ENCODE peak calls at places on chromosomes 1 and 21, in nine cellular contexts. K is psoas muscle, R is Right ventricle myocardium superior, O is NCI-H1092 treated with DMSO at 0.1 percent for 48 hours, H is IMR-90, T is NCI-H1417, Y is GM19239, C is midbrain, P is fibroblast of mammary gland. Q is an unnamed sample.

GRCh38 chr1:17561561-17561985 is 22.1 kb downstream of the ARHGEF10L start:
- DNase-seq in K (no peak), R (no peak), O (no peak), H (no peak), T (no peak), Y (no peak), C (no peak), P (peak), Q (peak)

GRCh38 chr1:53121319-53122172 is 20.9 kb downstream of the SLC1A7 start:
- DNase-seq in K (peak), R (peak), O (peak), H (peak), T (peak), Y (no peak), C (no peak), P (peak), Q (peak)

GRCh38 chr1:65255088-65256050 is 54.0 kb upstream of the DNAJC6 start:
- DNase-seq in K (no peak), R (no peak), O (peak), H (no peak), T (peak), Y (no peak), C (peak), P (no peak), Q (peak)

GRCh38 chr1:166947398-166948043 is 27.8 kb downstream of the ILDR2 start:
- DNase-seq in K (peak), R (peak), O (peak), H (peak), T (peak), Y (peak), C (peak), P (peak), Q (peak)

GRCh38 chr1:99849744-99850457 is at the start of gene AGL:
- DNase-seq in K (peak), R (peak), O (peak), H (peak), T (peak), Y (peak), C (peak), P (peak), Q (peak)

GRCh38 chr1:221093903-221094865 is 214.9 kb downstream of the HLX start:
- DNase-seq in K (no peak), R (no peak), O (no peak), H (no peak), T (no peak), Y (no peak), C (no peak), P (no peak), Q (no peak)

GRCh38 chr1:171583581-171584194 is 38.4 kb upstream of the MYOCOS start:
- DNase-seq in K (no peak), R (no peak), O (no peak), H (peak), T (no peak), Y (no peak), C (no peak), P (peak), Q (no peak)

GRCh38 chr1:59076612-59077011 is 220.3 kb upstream of the FGGY start:
- DNase-seq in K (no peak), R (no peak), O (peak), H (peak), T (no peak), Y (no peak), C (no peak), P (peak), Q (no peak)

GRCh38 chr1:178271471-178271870 is 177.6 kb downstream of the RASAL2 start:
- DNase-seq in K (no peak), R (no peak), O (no peak), H (no peak), T (no peak), Y (no peak), C (no peak), P (no peak), Q (no peak)

GRCh38 chr1:179298952-179299351 is 5.4 kb downstream of the SOAT1 start:
- DNase-seq in K (no peak), R (no peak), O (no peak), H (no peak), T (no peak), Y (no peak), C (no peak), P (no peak), Q (no peak)

GRCh38 chr1:164767257-164768044 is 208.5 kb downstream of the PBX1 start:
- DNase-seq in K (no peak), R (no peak), O (no peak), H (peak), T (no peak), Y (no peak), C (no peak), P (peak), Q (no peak)

GRCh38 chr1:209642817-209643216 is 9.4 kb downstream of the LAMB3 start:
- DNase-seq in K (no peak), R (no peak), O (no peak), H (no peak), T (no peak), Y (no peak), C (no peak), P (no peak), Q (no peak)

GRCh38 chr1:64114012-64114525 is 89.4 kb upstream of the UBE2U start:
- DNase-seq in K (no peak), R (no peak), O (no peak), H (no peak), T (no peak), Y (no peak), C (no peak), P (no peak), Q (no peak)

GRCh38 chr1:1122078-1122811 is 6.4 kb upstream of the C1orf159 start:
- DNase-seq in K (peak), R (peak), O (no peak), H (peak), T (peak), Y (peak), C (peak), P (peak), Q (peak)

GRCh38 chr1:90718411-90719320 is 1.6 kb upstream of the BARHL2 start:
- DNase-seq in K (no peak), R (no peak), O (peak), H (no peak), T (peak), Y (no peak), C (no peak), P (no peak), Q (no peak)

GRCh38 chr1:191648939-191649338 is 509.3 kb upstream of the RGS18 start:
- DNase-seq in K (no peak), R (no peak), O (no peak), H (no peak), T (no peak), Y (no peak), C (no peak), P (no peak), Q (no peak)

GRCh38 chr1:182185822-182186756 is 124.6 kb upstream of the ZNF648 start:
- DNase-seq in K (no peak), R (no peak), O (no peak), H (peak), T (peak), Y (no peak), C (no peak), P (peak), Q (no peak)

GRCh38 chr1:203522237-203522636 is 28.3 kb downstream of the OPTC start:
- DNase-seq in K (no peak), R (no peak), O (peak), H (no peak), T (peak), Y (no peak), C (no peak), P (no peak), Q (no peak)

GRCh38 chr21:26116456-26117011 is 54.0 kb downstream of the APP start:
- DNase-seq in K (no peak), R (no peak), O (peak), H (peak), T (peak), Y (no peak), C (no peak), P (peak), Q (no peak)

GRCh38 chr1:225828706-225829344 is 18.9 kb downstream of the EPHX1 start:
- DNase-seq in K (no peak), R (no peak), O (no peak), H (no peak), T (no peak), Y (no peak), C (no peak), P (no peak), Q (no peak)

GRCh38 chr1:26780344-26780957 is 7.3 kb upstream of the PIGV start:
- DNase-seq in K (no peak), R (no peak), O (no peak), H (no peak), T (no peak), Y (no peak), C (no peak), P (peak), Q (no peak)

GRCh38 chr1:94739521-94740061 is 80.6 kb upstream of the SLC44A3 start:
- DNase-seq in K (peak), R (peak), O (no peak), H (peak), T (no peak), Y (no peak), C (no peak), P (peak), Q (peak)

GRCh38 chr1:18681423-18681835 is 50.8 kb downstream of the PAX7 start:
- DNase-seq in K (no peak), R (no peak), O (peak), H (peak), T (no peak), Y (peak), C (no peak), P (peak), Q (no peak)

GRCh38 chr21:42618713-42619112 is 34.7 kb upstream of the PDE9A start:
- DNase-seq in K (no peak), R (no peak), O (no peak), H (no peak), T (no peak), Y (no peak), C (no peak), P (no peak), Q (no peak)

Q was measured in left cardiac atrium.